ENCODE peak calls at places on chromosomes 4 and X, in seven cellular contexts. U, F, D, I, W, G and B are unnamed samples.

GRCh38 chr4:121765941-121766538 is 1.1 kb upstream of the SMIM43 start:
- DNase-seq in U (no peak), F (no peak), D (no peak), I (peak; percentile 32), W (no peak), G (no peak), B (no peak)

GRCh38 chrX:154409222-154409871 is at the start of gene DNASE1L1:
- DNase-seq in U (peak; percentile 67), F (peak; percentile 92), D (peak; percentile 90), I (peak; percentile 92), W (peak; percentile 97), G (peak; percentile 94), B (no peak)

GRCh38 chr4:151862766-151863165 is 102.0 kb upstream of the GATB start:
- DNase-seq in U (no peak), F (no peak), D (no peak), I (no peak), W (no peak), G (no peak), B (no peak)

GRCh38 chrX:10128386-10128785 is 28.4 kb upstream of the CLCN4 start:
- DNase-seq in U (no peak), F (no peak), D (no peak), I (no peak), W (no peak), G (no peak), B (no peak)

GRCh38 chrX:140524556-140524955 is 19.7 kb upstream of the SOX3 start:
- DNase-seq in U (no peak), F (no peak), D (no peak), I (no peak), W (no peak), G (no peak), B (no peak)

GRCh38 chr4:1711055-1711905 is 839 bp downstream of the SLBP start:
- DNase-seq in U (peak; percentile 42), F (peak; percentile 69), D (peak; percentile 52), I (no peak), W (peak; percentile 82), G (peak; percentile 86), B (no peak)

GRCh38 chrX:17432158-17432557 is 57.2 kb downstream of the NHS start:
- DNase-seq in U (no peak), F (no peak), D (no peak), I (no peak), W (no peak), G (no peak), B (no peak)

GRCh38 chr4:62644372-62644771 is 1444.2 kb downstream of the ADGRL3 start:
- DNase-seq in U (peak; percentile 51), F (no peak), D (no peak), I (peak; percentile 2), W (no peak), G (no peak), B (no peak)

GRCh38 chrX:13688772-13689518 is at the start of gene RAB9A:
- DNase-seq in U (peak; percentile 96), F (peak; percentile 90), D (peak; percentile 88), I (peak; percentile 98), W (peak; percentile 89), G (peak; percentile 89), B (no peak)

GRCh38 chrX:132375941-132376340 is 112.9 kb downstream of the MBNL3 start:
- DNase-seq in U (no peak), F (no peak), D (no peak), I (peak; percentile 8), W (no peak), G (no peak), B (no peak)

GRCh38 chrX:153460826-153461225 is 9.6 kb downstream of the HAUS7 start:
- DNase-seq in U (peak; percentile 79), F (no peak), D (peak; percentile 50), I (peak; percentile 85), W (peak; percentile 65), G (peak; percentile 56), B (no peak)

GRCh38 chr4:108758498-108758897 is 4.4 kb downstream of the ETNPPL start:
- DNase-seq in U (no peak), F (no peak), D (no peak), I (no peak), W (no peak), G (no peak), B (no peak)

GRCh38 chr4:97104006-97104405 is 1039.3 kb downstream of the STPG2 start:
- DNase-seq in U (no peak), F (no peak), D (no peak), I (no peak), W (no peak), G (no peak), B (no peak)

GRCh38 chr4:25113915-25114904 is 46.0 kb downstream of the SEPSECS start:
- DNase-seq in U (no peak), F (no peak), D (no peak), I (peak; percentile 21), W (no peak), G (peak; percentile 76), B (no peak)

GRCh38 chr4:106671711-106672110 is 303.1 kb upstream of the GIMD1 start:
- DNase-seq in U (no peak), F (no peak), D (no peak), I (no peak), W (no peak), G (no peak), B (no peak)

GRCh38 chr4:10527438-10527837 is 70.2 kb upstream of the ZNF518B start:
- DNase-seq in U (no peak), F (no peak), D (no peak), I (no peak), W (no peak), G (no peak), B (no peak)

GRCh38 chr4:8592366-8593267 is at the start of gene CPZ:
- DNase-seq in U (no peak), F (no peak), D (no peak), I (peak; percentile 98), W (peak; percentile 46), G (no peak), B (no peak)

GRCh38 chrX:826026-826425 is 195.4 kb downstream of the SHOX start:
- DNase-seq in U (no peak), F (no peak), D (no peak), I (no peak), W (no peak), G (no peak), B (no peak)

GRCh38 chr4:177250056-177250696 is 59.5 kb upstream of the NEIL3 start:
- DNase-seq in U (peak; percentile 82), F (peak; percentile 75), D (peak; percentile 70), I (peak; percentile 63), W (peak; percentile 69), G (peak; percentile 57), B (no peak)

GRCh38 chr4:53595204-53595603 is 3.9 kb upstream of the LNX1 start:
- DNase-seq in U (no peak), F (no peak), D (no peak), I (no peak), W (no peak), G (no peak), B (no peak)

GRCh38 chr4:120466429-120466828 is 399.8 kb upstream of the MAD2L1 start:
- DNase-seq in U (no peak), F (no peak), D (no peak), I (peak; percentile 16), W (no peak), G (no peak), B (no peak)

GRCh38 chrX:69038188-69038587 is 127.1 kb downstream of the PJA1 start:
- DNase-seq in U (no peak), F (no peak), D (no peak), I (no peak), W (no peak), G (no peak), B (no peak)

GRCh38 chr4:80137631-80138030 is 59.7 kb upstream of the PRDM8 start:
- DNase-seq in U (no peak), F (no peak), D (no peak), I (no peak), W (no peak), G (no peak), B (no peak)

GRCh38 chrX:137430301-137430700 is 135.6 kb upstream of the ZIC3 start:
- DNase-seq in U (no peak), F (no peak), D (no peak), I (peak; percentile 67), W (no peak), G (no peak), B (no peak)
- H3K4me3 ChIP-seq in U (no peak overlapping the region), F (no peak overlapping the region), D (no peak overlapping the region), I (peak overlapping the region; percentile 54), W (no peak overlapping the region), G (no peak overlapping the region), B (no peak overlapping the region)

DNA sequence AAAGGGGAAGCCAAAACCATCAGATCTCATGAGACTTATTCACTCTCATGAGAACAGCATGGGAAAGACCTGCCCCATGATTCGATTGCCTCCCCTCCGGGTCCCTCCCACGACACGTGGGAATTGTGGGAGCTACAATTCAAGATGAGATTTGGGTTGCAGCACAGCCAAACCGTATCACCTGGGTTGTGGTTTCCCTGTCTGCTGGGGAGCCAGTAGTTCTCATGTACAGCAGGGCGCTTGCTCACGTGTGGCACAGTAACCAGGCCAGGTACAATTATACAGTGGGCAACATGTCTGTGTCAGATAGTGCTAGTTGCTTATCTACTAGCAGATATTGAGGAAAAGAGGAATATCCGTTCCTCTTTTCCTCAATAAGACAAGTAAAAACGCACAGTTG is 11.1 kb upstream of the RS1 start:
- DNase-seq in U (no peak), F (no peak), D (no peak), I (no peak), W (no peak), G (no peak), B (no peak)
- H3K27me3 ChIP-seq in U (no peaks in the 10 kb centered on the region), F (no peaks in the 10 kb centered on the region), D (no peaks in the 10 kb centered on the region), I (no peaks in the 10 kb centered on the region), W (no peaks in the 10 kb centered on the region), G (no peaks in the 10 kb centered on the region), B (no peaks in the 10 kb centered on the region)

GRCh38 chr4:17614416-17615299 is at the start of gene MED28:
- DNase-seq in U (peak; percentile 96), F (peak; percentile 97), D (peak; percentile 98), I (peak; percentile 95), W (peak; percentile 98), G (peak; percentile 97), B (peak; percentile 87)

GRCh38 chr4:17613761-17614415 is 553 bp upstream of the MED28 start:
- DNase-seq in U (no peak), F (peak; percentile 35), D (no peak), I (no peak), W (no peak), G (peak; percentile 18), B (no peak)

GRCh38 chr4:17618926-17619325 is 4.5 kb downstream of the MED28 start:
- DNase-seq in U (no peak), F (no peak), D (no peak), I (no peak), W (no peak), G (no peak), B (no peak)

GRCh38 chr4:17619416-17620105 is 5.1 kb downstream of the MED28 start:
- DNase-seq in U (no peak), F (no peak), D (no peak), I (no peak), W (no peak), G (no peak), B (no peak)

DNA sequence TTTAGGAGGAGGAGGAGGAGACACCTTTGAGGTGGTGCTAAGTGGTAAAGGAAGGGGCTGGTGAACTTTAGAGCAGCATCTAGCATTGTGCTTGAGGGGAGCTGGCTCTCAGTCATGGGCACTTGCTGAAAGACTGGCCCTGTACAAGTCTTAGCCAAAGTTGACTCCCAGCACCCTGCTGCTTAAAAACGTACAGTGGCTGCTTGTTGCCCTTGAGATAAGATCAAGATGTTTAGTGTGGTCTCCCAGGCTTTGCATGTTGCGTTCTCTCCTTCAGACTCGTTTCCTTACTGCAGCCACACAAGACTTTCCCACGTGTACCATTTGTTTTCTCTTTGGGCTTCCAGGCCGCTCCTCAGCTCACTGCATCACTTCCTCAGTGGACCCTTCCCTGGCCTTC is 1.8 kb downstream of the MED28 start:
- DNase-seq in U (no peak), F (no peak), D (no peak), I (no peak), W (no peak), G (no peak), B (no peak)
- H3K4me3 ChIP-seq in U (no peak overlapping the region), F (peak overlapping the region; percentile 99), D (peak overlapping the region; percentile 92), I (no peak overlapping the region), W (no peak overlapping the region), G (no peak overlapping the region), B (no peak overlapping the region)

GRCh38 chrX:96474357-96475125 is 210.1 kb upstream of the DIAPH2 start:
- DNase-seq in U (no peak), F (no peak), D (no peak), I (no peak), W (no peak), G (no peak), B (no peak)
- H3K27me3 ChIP-seq in U (no peaks in the 10 kb centered on the region), F (no peaks in the 10 kb centered on the region), D (no peaks in the 10 kb centered on the region), I (no peaks in the 10 kb centered on the region), W (no peaks in the 10 kb centered on the region), G (peaks cover 12% of the 10 kb centered on the region), B (no peaks in the 10 kb centered on the region)